ENCODE peak calls at places on chromosome 4, in four cellular contexts. U, G, S and A are unnamed samples.

GRCh38 chr4:88043001-88043400 is 35.6 kb downstream of the PKD2 start:
- DNase-seq in U (no peak), G (no peak), S (no peak), A (no peak)

GRCh38 chr4:182223708-182224107 is 19.5 kb upstream of the TENM3 start:
- DNase-seq in U (no peak), G (no peak), S (no peak), A (no peak)

GRCh38 chr4:114081783-114082182 is 102.3 kb upstream of the ARSJ start:
- DNase-seq in U (no peak), G (no peak), S (no peak), A (no peak)

GRCh38 chr4:186167605-186168004 is 23.8 kb upstream of the CYP4V2 start:
- DNase-seq in U (no peak), G (no peak), S (no peak), A (no peak)

GRCh38 chr4:140595065-140595464 is 26.3 kb upstream of the UCP1 start:
- DNase-seq in U (no peak), G (peak), S (no peak), A (no peak)

GRCh38 chr4:1578968-1579833 is 104.9 kb downstream of the FAM53A start:
- DNase-seq in U (peak), G (peak), S (peak), A (peak)

GRCh38 chr4:127782025-127782274 is 172 bp upstream of the HSPA4L start:
- DNase-seq in U (peak), G (peak), S (no peak), A (peak)

GRCh38 chr4:19945979-19946380 is 305.7 kb upstream of the SLIT2 start:
- DNase-seq in U (no peak), G (no peak), S (no peak), A (no peak)

GRCh38 chr4:82968972-82969371 is 41.7 kb downstream of the LIN54 start:
- DNase-seq in U (peak), G (peak), S (no peak), A (no peak)

GRCh38 chr4:107736924-107737448 is 17.0 kb upstream of the PAPSS1 start:
- DNase-seq in U (peak), G (peak), S (no peak), A (peak)

GRCh38 chr4:25107827-25108516 is 52.3 kb downstream of the SEPSECS start:
- DNase-seq in U (no peak), G (peak), S (no peak), A (no peak)

GRCh38 chr4:48877827-48878535 is 28.6 kb downstream of the OCIAD2 start:
- DNase-seq in U (no peak), G (no peak), S (no peak), A (no peak)
- TF ChIP-seq CTCF in U (no peak), G (no peak), S (no peak), A (no peak)

DNA sequence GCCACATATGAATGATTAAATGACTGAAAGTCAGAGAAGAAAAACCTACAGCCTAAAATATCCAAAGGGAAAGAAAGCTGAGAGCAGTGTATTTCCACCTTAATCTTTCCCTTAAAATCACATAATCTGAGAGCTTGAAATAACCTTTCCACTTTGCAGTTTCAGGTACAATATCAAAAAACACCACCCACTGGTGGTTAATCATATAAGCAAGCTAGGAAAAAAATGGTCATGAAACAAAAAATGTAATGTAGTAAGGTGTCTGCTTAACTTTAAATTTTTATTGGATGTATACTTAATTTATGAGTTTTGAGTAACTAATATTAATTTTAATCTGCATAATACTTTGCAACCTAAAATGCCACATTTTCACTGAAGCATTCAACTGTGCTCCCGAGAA is 3.2 kb downstream of the PRDM5 start:
- DNase-seq in U (no peak), G (no peak), S (no peak), A (no peak)
- TF ChIP-seq CTCF in U (no peak), G (no peak), S (no peak), A (no peak)

DNA sequence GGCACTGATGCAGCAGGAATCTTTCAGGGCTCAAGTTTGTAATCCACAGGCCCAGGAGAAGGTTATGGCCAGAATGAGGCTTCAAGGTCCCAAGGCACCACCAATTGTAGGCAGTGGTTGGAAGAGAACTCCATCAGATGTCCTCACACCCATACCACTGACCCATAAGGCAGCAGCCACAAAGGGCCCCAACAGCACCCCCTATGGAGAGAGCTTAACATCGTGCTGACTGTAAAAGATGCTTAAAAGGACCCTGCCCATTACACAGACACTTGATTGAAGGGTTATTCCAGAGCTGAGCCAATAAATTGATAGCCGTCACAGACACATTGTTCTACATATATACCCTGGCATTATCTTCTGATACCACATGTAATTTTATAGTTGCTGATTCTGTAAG is 113.7 kb downstream of the SOWAHB start:
- DNase-seq in U (no peak), G (no peak), S (no peak), A (peak)
- TF ChIP-seq CTCF in U (peak), G (peak), S (no peak), A (no peak)

GRCh38 chr4:5554376-5554775 is 154.0 kb downstream of the EVC2 start:
- DNase-seq in U (no peak), G (no peak), S (no peak), A (no peak)
- TF ChIP-seq CTCF in U (no peak), G (no peak), S (no peak), A (no peak)

DNA sequence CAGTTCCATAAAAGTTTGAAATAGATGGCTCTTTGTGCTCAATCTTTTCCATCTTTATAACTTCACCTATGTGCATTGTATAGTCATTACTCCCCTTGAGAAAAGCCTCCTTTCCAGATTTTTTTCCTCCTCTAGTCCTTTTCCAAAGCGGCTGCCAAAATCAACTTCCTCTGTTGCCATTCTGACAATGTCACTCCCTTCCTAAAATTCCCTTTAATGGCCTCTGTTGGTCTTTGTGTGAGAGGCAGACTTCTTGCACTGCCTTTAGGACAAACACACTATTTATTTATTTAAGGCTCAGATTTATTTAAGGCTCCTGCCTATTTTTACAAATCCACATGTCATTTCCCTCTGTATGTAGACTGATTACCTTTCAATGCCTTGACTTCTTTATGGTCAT is 21.7 kb upstream of the FRYL start:
- DNase-seq in U (no peak), G (no peak), S (no peak), A (no peak)
- TF ChIP-seq CTCF in U (no peak), G (no peak), S (no peak), A (no peak)

DNA sequence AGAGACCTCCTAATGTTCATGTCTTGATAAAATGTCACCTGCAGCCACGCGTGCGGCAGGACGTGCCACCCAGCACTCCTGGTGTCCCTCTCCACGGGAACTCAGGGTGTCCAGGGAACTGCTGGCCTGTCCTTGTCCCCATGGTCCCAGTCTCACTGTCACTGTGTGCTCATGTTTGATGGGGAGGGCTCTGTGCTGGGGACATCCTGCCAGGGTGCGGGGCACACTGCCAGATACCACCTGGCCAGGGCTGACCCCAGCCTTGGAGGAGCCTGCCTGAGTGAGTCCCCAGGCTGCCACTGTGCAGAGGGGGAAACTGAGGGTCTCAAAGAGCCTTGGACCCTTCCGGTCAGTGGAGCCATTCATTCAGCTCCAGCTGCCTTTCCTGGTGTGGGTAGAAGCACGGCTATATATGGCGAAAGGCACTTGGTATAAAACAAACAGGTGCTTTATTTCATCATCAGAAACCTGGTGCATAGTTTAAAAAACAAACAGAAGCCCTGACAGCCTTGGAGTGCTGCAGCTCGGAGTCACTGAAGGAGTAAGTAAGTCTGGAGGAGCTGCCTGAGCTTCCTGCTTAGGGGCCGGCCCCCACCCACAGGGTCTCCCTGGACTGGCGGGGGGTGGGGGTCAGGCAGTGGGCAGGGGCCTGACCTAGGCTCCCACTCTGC is 32.9 kb downstream of the NOP14 start:
- DNase-seq in U (no peak), G (no peak), S (no peak), A (no peak)
- TF ChIP-seq CTCF in U (no peak), G (no peak), S (no peak), A (no peak)

GRCh38 chr4:38387819-38388218 is 276.2 kb upstream of the KLF3 start:
- DNase-seq in U (no peak), G (no peak), S (no peak), A (no peak)
- TF ChIP-seq CTCF in U (no peak), G (no peak), S (no peak), A (no peak)

DNA sequence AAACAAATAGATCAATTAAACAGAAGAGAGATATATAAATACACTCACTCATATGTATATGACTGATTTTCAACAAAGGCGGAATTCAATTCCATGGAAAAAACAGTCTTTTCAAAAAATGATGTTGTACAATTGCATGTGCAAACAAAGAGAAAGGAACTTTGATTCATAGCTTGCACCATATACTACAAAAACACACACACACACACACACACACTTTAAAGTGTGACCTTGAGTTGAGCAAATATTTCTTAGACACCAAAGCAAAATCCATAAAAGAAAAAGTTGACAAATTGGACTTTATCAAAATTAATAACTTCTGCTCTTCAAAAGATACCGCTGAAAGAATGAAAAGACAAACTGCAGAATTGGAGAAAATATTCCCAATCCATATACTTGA is 168.8 kb downstream of the EVC2 start:
- DNase-seq in U (no peak), G (no peak), S (no peak), A (no peak)
- TF ChIP-seq CTCF in U (no peak), G (no peak), S (no peak), A (no peak)

DNA sequence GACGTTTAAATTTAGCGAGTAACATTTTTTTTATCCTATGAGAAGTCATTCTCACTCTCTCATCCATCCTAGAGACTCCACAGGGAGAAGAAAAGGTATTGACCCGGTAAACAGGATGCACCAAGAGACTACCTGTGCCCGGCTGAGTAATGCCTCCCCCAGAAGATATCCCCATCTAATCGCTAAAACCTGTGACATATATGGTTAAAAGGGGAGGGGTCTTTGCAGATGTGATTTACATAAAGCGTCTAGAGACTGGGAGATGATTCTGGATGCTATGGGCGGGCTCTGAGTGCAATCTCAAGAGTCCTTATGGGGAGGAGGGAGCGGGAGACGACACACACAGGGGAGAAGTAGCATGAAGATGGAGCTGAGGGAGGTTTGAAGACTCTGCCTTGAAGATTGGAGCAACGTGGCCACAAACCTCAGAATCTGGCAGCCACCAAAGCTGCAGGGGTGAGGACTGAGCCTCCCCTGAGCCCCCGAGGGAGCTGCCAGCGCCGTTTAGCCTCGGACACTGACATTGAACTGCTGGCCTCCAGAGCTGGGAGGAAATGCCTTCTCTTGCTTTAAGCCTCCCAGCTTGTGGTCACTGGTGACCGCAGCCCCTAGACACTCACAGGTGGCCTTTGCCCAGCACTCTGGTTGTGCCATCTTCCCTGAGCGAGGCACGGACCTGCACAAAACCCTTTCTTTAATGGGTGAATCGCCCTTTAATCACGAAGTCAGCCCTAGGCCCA is 11.2 kb downstream of the ABLIM2 start:
- DNase-seq in U (no peak), G (no peak), S (no peak), A (no peak)
- TF ChIP-seq CTCF in U (no peak), G (no peak), S (no peak), A (no peak)